ENCODE peak calls at places on chromosomes 6 and 20, in ten cellular contexts. Q is endothelial cell of umbilical vein, T is osteoblast, G is heart left ventricle, O is glutamatergic neuron, S is GM13977, F is astrocyte of the spinal cord, R is brain microvascular endothelial cell, V is heart right ventricle, W is nephron progenitor cell. P is an unnamed sample.

GRCh38 chr6:108798672-108799355 is 49.4 kb upstream of the ARMC2 start:
- DNase-seq in Q (peak), T (no peak), G (no peak), O (no peak), S (no peak), F (no peak), R (no peak), V (peak), W (no peak), P (no peak)

GRCh38 chr20:3350412-3350811 is 57.1 kb downstream of the DNAAF9 start:
- DNase-seq in Q (no peak), T (no peak), G (no peak), O (no peak), S (no peak), F (no peak), R (no peak), V (no peak), W (no peak), P (no peak)

GRCh38 chr20:25699914-25700313 is 3.3 kb upstream of the ZNF337 start:
- DNase-seq in Q (no peak), T (no peak), G (no peak), O (no peak), S (no peak), F (peak), R (no peak), V (no peak), W (no peak), P (no peak)

GRCh38 chr6:49958180-49958579 is 5.8 kb downstream of the DEFB114 start:
- DNase-seq in Q (no peak), T (no peak), G (no peak), O (no peak), S (no peak), F (no peak), R (no peak), V (no peak), W (no peak), P (no peak)

GRCh38 chr6:122838060-122838780 is 49.2 kb downstream of the SMPDL3A start:
- DNase-seq in Q (peak), T (no peak), G (no peak), O (no peak), S (no peak), F (peak), R (no peak), V (no peak), W (no peak), P (no peak)

GRCh38 chr6:43170452-43171283 is at the start of gene SRF:
- DNase-seq in Q (peak), T (peak), G (peak), O (peak), S (peak), F (peak), R (peak), V (peak), W (peak), P (peak)

GRCh38 chr20:45924391-45925261 is 9.9 kb upstream of the PCIF1 start:
- DNase-seq in Q (peak), T (peak), G (peak), O (no peak), S (no peak), F (peak), R (peak), V (peak), W (no peak), P (no peak)

GRCh38 chr20:58045579-58045978 is 182.9 kb downstream of the ANKRD60 start:
- DNase-seq in Q (no peak), T (peak), G (no peak), O (no peak), S (no peak), F (no peak), R (no peak), V (no peak), W (no peak), P (peak)

GRCh38 chr6:55632953-55633352 is 54.0 kb upstream of the HMGCLL1 start:
- DNase-seq in Q (no peak), T (no peak), G (no peak), O (no peak), S (no peak), F (peak), R (no peak), V (no peak), W (no peak), P (no peak)

GRCh38 chr6:105757512-105758200 is 328.5 kb upstream of the PRDM1 start:
- DNase-seq in Q (no peak), T (no peak), G (no peak), O (no peak), S (peak), F (no peak), R (no peak), V (no peak), W (no peak), P (no peak)

GRCh38 chr20:35947489-35947888 is 6.8 kb downstream of the SCAND1 start:
- DNase-seq in Q (peak), T (peak), G (no peak), O (peak), S (peak), F (no peak), R (no peak), V (no peak), W (peak), P (no peak)

GRCh38 chr6:52180787-52181558 is 5.2 kb upstream of the IL17A start:
- DNase-seq in Q (no peak), T (no peak), G (no peak), O (no peak), S (no peak), F (no peak), R (no peak), V (no peak), W (no peak), P (no peak)

GRCh38 chr6:80674669-80675068 is 568.2 kb downstream of the BCKDHB start:
- DNase-seq in Q (no peak), T (no peak), G (no peak), O (no peak), S (no peak), F (no peak), R (no peak), V (no peak), W (no peak), P (no peak)

GRCh38 chr20:34834459-34834893 is 9.0 kb upstream of the NCOA6 start:
- DNase-seq in Q (peak), T (no peak), G (no peak), O (no peak), S (peak), F (peak), R (no peak), V (no peak), W (no peak), P (no peak)

GRCh38 chr6:84422380-84422968 is 195.0 kb upstream of the CEP162 start:
- DNase-seq in Q (peak), T (peak), G (peak), O (peak), S (peak), F (peak), R (peak), V (peak), W (peak), P (no peak)

DNA sequence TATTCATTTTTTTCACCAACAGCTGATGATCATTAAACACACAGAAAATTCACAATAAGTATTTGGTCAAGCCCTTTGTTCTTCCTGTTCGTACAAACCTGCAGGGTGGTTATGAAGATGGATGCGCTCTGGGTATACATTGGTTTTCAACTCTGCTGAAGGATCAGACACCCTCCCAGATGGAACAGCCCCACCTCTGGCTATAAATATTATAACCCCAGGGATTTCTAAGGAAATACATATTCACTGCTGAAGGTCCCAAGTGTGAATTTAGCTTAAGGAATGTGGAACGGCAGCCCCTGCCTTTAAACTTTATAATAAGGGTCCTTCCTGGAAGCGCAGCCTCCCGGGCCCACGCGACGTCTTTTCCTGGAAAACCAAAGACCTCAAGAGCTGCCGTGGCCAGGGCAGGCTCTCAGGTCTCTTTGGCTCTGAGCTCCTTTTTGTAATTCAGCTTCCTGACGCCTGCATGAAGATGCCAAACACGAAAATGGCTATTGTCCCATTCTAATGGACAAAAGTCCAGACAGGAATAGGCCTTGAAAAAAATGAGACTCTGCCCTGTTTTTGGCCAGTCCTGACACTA is 172.4 kb upstream of the SSTR4 start:
- DNase-seq in Q (peak), T (peak), G (peak), O (no peak), S (no peak), F (no peak), R (no peak), V (peak), W (no peak), P (no peak)
- TF ChIP-seq CTCF in Q (peak), T (no peak), G (no peak), O (no peak), S (no peak), F (no peak), R (peak), V (peak), W (no peak), P (peak)

GRCh38 chr6:79066330-79066729 is 11.7 kb downstream of the PHIP start:
- DNase-seq in Q (no peak), T (no peak), G (no peak), O (no peak), S (no peak), F (no peak), R (no peak), V (no peak), W (no peak), P (no peak)

GRCh38 chr6:79070206-79070825 is 7.7 kb downstream of the PHIP start:
- DNase-seq in Q (peak), T (peak), G (no peak), O (no peak), S (peak), F (peak), R (peak), V (no peak), W (no peak), P (no peak)

GRCh38 chr6:79064635-79065034 is 13.4 kb downstream of the PHIP start:
- DNase-seq in Q (no peak), T (no peak), G (no peak), O (no peak), S (no peak), F (no peak), R (no peak), V (no peak), W (no peak), P (no peak)

GRCh38 chr6:79065232-79065631 is 12.8 kb downstream of the PHIP start:
- DNase-seq in Q (peak), T (no peak), G (no peak), O (no peak), S (no peak), F (no peak), R (no peak), V (no peak), W (no peak), P (no peak)

GRCh38 chr6:79066828-79067227 is 11.2 kb downstream of the PHIP start:
- DNase-seq in Q (no peak), T (no peak), G (no peak), O (no peak), S (no peak), F (no peak), R (no peak), V (no peak), W (no peak), P (no peak)
- TF ChIP-seq CTCF in Q (no peak), T (no peak), G (no peak), O (no peak), S (no peak), F (no peak), R (no peak), V (no peak), W (no peak), P (no peak)

DNA sequence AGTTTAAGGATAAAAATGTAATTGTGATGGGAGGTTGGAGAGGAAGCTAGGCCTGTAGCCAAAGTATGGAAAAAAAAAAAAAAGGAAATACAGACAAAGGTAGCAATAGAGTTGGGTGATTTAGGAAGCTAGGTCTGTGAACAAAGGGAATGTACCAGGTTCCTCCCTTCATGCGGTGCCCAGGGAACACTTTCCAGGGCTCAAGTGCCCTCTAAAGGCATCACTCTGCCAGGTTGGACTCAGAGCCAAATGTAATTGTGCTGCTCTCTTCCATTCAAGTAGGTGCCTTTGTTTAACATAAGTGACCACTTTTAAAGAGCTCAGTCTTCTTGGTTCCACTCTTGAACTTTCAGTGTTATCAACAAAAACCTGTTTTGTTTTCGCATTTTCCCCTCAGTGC is 159.7 kb upstream of the AHI1 start:
- DNase-seq in Q (no peak), T (no peak), G (no peak), O (no peak), S (no peak), F (no peak), R (no peak), V (no peak), W (no peak), P (no peak)
- TF ChIP-seq CTCF in Q (no peak), T (no peak), G (no peak), O (no peak), S (no peak), F (no peak), R (no peak), V (no peak), W (no peak), P (no peak)

DNA sequence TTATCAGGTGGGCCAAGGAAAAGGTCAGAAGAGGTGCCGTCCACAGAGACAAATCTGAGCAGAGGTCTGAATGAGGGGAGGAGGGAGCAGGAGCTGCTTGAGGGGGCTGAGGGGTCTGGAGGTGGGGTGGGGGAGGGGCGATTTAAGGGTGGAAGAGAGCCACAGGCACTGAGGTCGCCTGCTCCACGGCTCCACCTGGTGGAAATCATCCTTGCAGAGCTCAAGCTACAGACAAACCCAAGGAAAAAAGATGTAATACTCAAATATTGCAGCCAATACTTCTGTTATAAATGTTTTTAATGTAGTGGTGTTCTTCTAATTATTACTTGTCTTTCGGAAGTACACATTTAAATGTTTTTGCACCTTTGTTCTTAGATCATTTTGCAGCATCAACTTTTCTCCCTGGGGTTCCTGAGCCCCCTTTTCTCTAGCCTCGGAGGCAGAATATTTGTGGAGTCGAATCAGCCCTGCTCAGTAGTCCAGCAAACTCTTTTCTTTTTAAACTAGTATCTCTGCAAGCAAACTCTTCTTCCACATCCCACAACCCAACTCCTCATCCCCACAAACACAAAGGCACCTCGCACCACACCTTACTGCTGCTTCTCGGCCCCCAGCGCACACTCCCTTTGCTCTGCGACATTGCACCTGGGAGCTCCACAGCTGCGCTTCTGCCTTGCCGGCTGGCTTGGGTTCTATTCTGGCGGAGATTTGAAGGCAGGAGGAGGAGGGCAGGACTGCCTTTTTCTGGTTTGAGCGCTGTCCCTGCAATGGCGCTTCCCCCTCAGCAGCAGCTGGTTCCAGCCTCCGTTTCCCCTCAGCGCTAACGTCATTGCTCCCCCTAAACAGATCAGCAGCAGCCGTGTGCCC is 51.0 kb upstream of the TFAP2A start:
- DNase-seq in Q (peak), T (no peak), G (no peak), O (peak), S (peak), F (peak), R (peak), V (no peak), W (peak), P (no peak)
- TF ChIP-seq CTCF in Q (peak), T (peak), G (peak), O (peak), S (peak), F (peak), R (peak), V (peak), W (peak), P (peak)

GRCh38 chr6:33427585-33428218 is 7.8 kb downstream of the SYNGAP1 start:
- DNase-seq in Q (peak), T (peak), G (peak), O (peak), S (peak), F (no peak), R (no peak), V (peak), W (peak), P (no peak)

GRCh38 chr6:33425668-33426577 is 6.1 kb downstream of the SYNGAP1 start:
- DNase-seq in Q (peak), T (peak), G (peak), O (peak), S (peak), F (peak), R (peak), V (peak), W (peak), P (no peak)

GRCh38 chr6:33426590-33427563 is 7.0 kb downstream of the SYNGAP1 start:
- DNase-seq in Q (no peak), T (peak), G (no peak), O (no peak), S (peak), F (no peak), R (no peak), V (no peak), W (no peak), P (no peak)

GRCh38 chr6:33423777-33424176 is 3.9 kb downstream of the SYNGAP1 start:
- DNase-seq in Q (no peak), T (no peak), G (no peak), O (no peak), S (no peak), F (no peak), R (no peak), V (no peak), W (no peak), P (no peak)

GRCh38 chr6:33424855-33425667 is 5.2 kb downstream of the SYNGAP1 start:
- DNase-seq in Q (no peak), T (peak), G (no peak), O (no peak), S (peak), F (no peak), R (peak), V (peak), W (no peak), P (no peak)
- TF ChIP-seq CTCF in Q (no peak), T (no peak), G (no peak), O (no peak), S (no peak), F (no peak), R (no peak), V (no peak), W (no peak), P (no peak)

DNA sequence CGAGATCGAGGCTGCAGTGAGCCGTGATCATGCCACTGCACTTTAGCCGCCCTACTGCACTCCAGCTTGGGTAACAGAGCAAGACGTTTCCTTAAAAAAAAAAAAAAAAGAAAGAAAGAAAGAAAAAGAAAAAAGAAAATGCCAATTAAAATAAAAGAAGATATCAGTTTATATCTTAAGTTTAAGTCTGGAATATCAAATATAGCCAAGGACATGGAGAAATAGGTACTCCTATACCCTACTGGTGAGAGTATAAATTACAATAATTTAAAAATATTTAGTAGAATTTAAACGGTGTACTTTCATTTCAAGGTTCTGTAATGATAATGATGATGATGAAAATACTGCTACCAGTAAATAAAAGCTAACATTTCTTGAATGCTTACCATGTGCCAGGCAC is 3.8 kb upstream of the TRIM31 start:
- DNase-seq in Q (no peak), T (no peak), G (no peak), O (no peak), S (no peak), F (no peak), R (no peak), V (no peak), W (no peak), P (no peak)
- TF ChIP-seq CTCF in Q (no peak), T (peak), G (no peak), O (peak), S (no peak), F (no peak), R (peak), V (no peak), W (no peak), P (peak)

GRCh38 chr6:148962854-148963515 is 216.2 kb downstream of the UST start:
- DNase-seq in Q (no peak), T (no peak), G (no peak), O (no peak), S (no peak), F (no peak), R (no peak), V (no peak), W (peak), P (no peak)

GRCh38 chr6:148954461-148954860 is 207.6 kb downstream of the UST start:
- DNase-seq in Q (no peak), T (no peak), G (no peak), O (no peak), S (no peak), F (no peak), R (no peak), V (no peak), W (no peak), P (no peak)

GRCh38 chr6:148959511-148959910 is 212.7 kb downstream of the UST start:
- DNase-seq in Q (no peak), T (no peak), G (no peak), O (no peak), S (no peak), F (no peak), R (no peak), V (no peak), W (no peak), P (no peak)

GRCh38 chr6:148954934-148955915 is 208.4 kb downstream of the UST start:
- DNase-seq in Q (no peak), T (no peak), G (no peak), O (no peak), S (no peak), F (no peak), R (no peak), V (no peak), W (no peak), P (no peak)

DNA sequence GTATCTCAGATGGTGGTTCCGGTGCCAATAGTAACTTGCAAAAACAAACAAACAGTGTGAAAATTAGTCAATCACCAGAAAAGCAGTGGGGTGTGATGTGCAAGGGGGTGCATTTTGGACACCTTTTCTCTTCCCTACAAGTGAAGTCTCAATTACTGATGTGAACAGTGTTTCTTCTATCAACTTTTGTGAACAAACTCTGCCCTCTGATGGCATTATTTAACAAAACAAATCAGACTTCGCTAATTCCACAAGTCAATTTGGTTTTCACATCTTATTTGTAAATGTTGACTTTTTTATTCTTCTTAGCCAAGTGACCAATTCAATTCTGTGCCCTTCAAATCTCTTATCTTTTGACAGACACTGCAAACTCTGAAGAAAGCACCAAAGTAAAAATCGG is 212.2 kb downstream of the UST start:
- DNase-seq in Q (no peak), T (no peak), G (no peak), O (no peak), S (no peak), F (no peak), R (no peak), V (no peak), W (no peak), P (no peak)
- TF ChIP-seq CTCF in Q (no peak), T (no peak), G (peak), O (no peak), S (no peak), F (no peak), R (no peak), V (no peak), W (no peak), P (peak)

P was measured in chondrocyte.